ENCODE peak calls at places on chromosomes 12 and 14, in seven cellular contexts. V, J, B, X, D, H and E are unnamed samples.

GRCh38 chr12:47782372-47782770 is 9.3 kb downstream of the SLC48A1 start:
- DNase-seq in V (no peak), J (no peak), B (no peak), X (no peak), D (no peak), H (no peak), E (no peak)

GRCh38 chr12:88235183-88235833 is 93.2 kb downstream of the TMTC3 start:
- DNase-seq in V (no peak), J (no peak), B (no peak), X (no peak), D (no peak), H (no peak), E (no peak)

GRCh38 chr12:26830783-26831601 is 2.0 kb downstream of the ITPR2 start:
- DNase-seq in V (no peak), J (peak; percentile 13), B (no peak), X (no peak), D (no peak), H (no peak), E (no peak)

GRCh38 chr14:60064491-60065072 is 27.1 kb upstream of the PCNX4 start:
- DNase-seq in V (peak; percentile 52), J (no peak), B (peak; percentile 36), X (peak; percentile 39), D (no peak), H (no peak), E (peak; percentile 22)

GRCh38 chr12:75720807-75721206 is 209.4 kb upstream of the KRR1 start:
- DNase-seq in V (peak; percentile 89), J (no peak), B (no peak), X (no peak), D (no peak), H (no peak), E (no peak)

GRCh38 chr12:11707535-11707934 is 58.1 kb downstream of the ETV6 start:
- DNase-seq in V (peak; percentile 35), J (no peak), B (no peak), X (no peak), D (peak; percentile 74), H (no peak), E (no peak)

GRCh38 chr14:99676657-99677056 is 7.4 kb upstream of the CYP46A1 start:
- DNase-seq in V (no peak), J (no peak), B (no peak), X (no peak), D (no peak), H (no peak), E (no peak)

GRCh38 chr12:3207174-3207573 is 130.0 kb downstream of the TSPAN9 start:
- DNase-seq in V (no peak), J (no peak), B (no peak), X (no peak), D (no peak), H (no peak), E (no peak)

GRCh38 chr14:94581127-94581999 is at the start of gene SERPINA5:
- DNase-seq in V (no peak), J (peak; percentile 5), B (peak; percentile 4), X (no peak), D (no peak), H (no peak), E (no peak)

GRCh38 chr12:76929499-76929898 is 50.7 kb upstream of the CSRP2 start:
- DNase-seq in V (no peak), J (no peak), B (no peak), X (no peak), D (no peak), H (no peak), E (no peak)

GRCh38 chr14:60196291-60196690 is 31.1 kb upstream of the DHRS7 start:
- DNase-seq in V (peak; percentile 30), J (no peak), B (no peak), X (no peak), D (no peak), H (no peak), E (no peak)

GRCh38 chr12:124684971-124685688 is 117.7 kb upstream of the NCOR2 start:
- DNase-seq in V (peak; percentile 47), J (no peak), B (peak; percentile 66), X (no peak), D (peak; percentile 76), H (no peak), E (no peak)

GRCh38 chr12:66861157-66861750 is 182.4 kb upstream of the GRIP1 start:
- DNase-seq in V (peak; percentile 63), J (peak; percentile 69), B (peak; percentile 22), X (peak; percentile 9), D (peak; percentile 62), H (peak; percentile 76), E (peak; percentile 72)

GRCh38 chr12:3928538-3929220 is 55.5 kb upstream of the PARP11 start:
- DNase-seq in V (no peak), J (peak; percentile 32), B (no peak), X (peak; percentile 27), D (no peak), H (no peak), E (no peak)

GRCh38 chr12:8590842-8591545 is 21.7 kb downstream of the AICDA start:
- DNase-seq in V (peak; percentile 63), J (no peak), B (no peak), X (peak; percentile 83), D (no peak), H (no peak), E (no peak)

GRCh38 chr14:100818221-100818699 is 7.7 kb upstream of the MEG3 start:
- DNase-seq in V (no peak), J (no peak), B (no peak), X (no peak), D (no peak), H (no peak), E (no peak)